ENCODE peak calls at places on chromosome 16, in six cellular contexts. One of them, this sample, is unnamed.

GRCh38 chr16:57735755-57736418 is at the start of gene KATNB1:
- DNase-seq in activated effector memory CD4-positive, alpha-beta T cell treated with anti-CD3 and anti-CD28 coated beads, Interleukin-2, amount 50 U/mL, for 16 hours: no peak
- DNase-seq in mesothelial cell of epicardium: no peak
- DNase-seq in OCI-LY7: no peak
- DNase-seq in CD4-positive, alpha-beta T cell: no peak
- DNase-seq in stimulated activated CD4-positive, alpha-beta T cell treated with anti-CD3 and anti-CD28 coated beads, Interleukin-2, amount 100 ng/mL, for 24 hours: peak; percentile 15
- DNase-seq in this sample: peak; percentile 20

GRCh38 chr16:78230832-78231231 is 131.4 kb downstream of the WWOX start:
- DNase-seq in activated effector memory CD4-positive, alpha-beta T cell treated with anti-CD3 and anti-CD28 coated beads, Interleukin-2, amount 50 U/mL, for 16 hours: no peak
- DNase-seq in CD4-positive, alpha-beta T cell: no peak
- DNase-seq in stimulated activated CD4-positive, alpha-beta T cell treated with anti-CD3 and anti-CD28 coated beads, Interleukin-2, amount 100 ng/mL, for 24 hours: no peak
- DNase-seq in OCI-LY7: no peak
- DNase-seq in mesothelial cell of epicardium: no peak
- DNase-seq in this sample: no peak

GRCh38 chr16:66369055-66369592 is 2.6 kb downstream of the CDH5 start:
- DNase-seq in activated effector memory CD4-positive, alpha-beta T cell treated with anti-CD3 and anti-CD28 coated beads, Interleukin-2, amount 50 U/mL, for 16 hours: no peak
- DNase-seq in stimulated activated CD4-positive, alpha-beta T cell treated with anti-CD3 and anti-CD28 coated beads, Interleukin-2, amount 100 ng/mL, for 24 hours: no peak
- DNase-seq in CD4-positive, alpha-beta T cell: no peak
- DNase-seq in OCI-LY7: peak; percentile 14
- DNase-seq in mesothelial cell of epicardium: no peak
- DNase-seq in this sample: no peak

GRCh38 chr16:84497836-84498610 is 6.4 kb downstream of the MEAK7 start:
- DNase-seq in OCI-LY7: no peak
- DNase-seq in stimulated activated CD4-positive, alpha-beta T cell treated with anti-CD3 and anti-CD28 coated beads, Interleukin-2, amount 100 ng/mL, for 24 hours: no peak
- DNase-seq in activated effector memory CD4-positive, alpha-beta T cell treated with anti-CD3 and anti-CD28 coated beads, Interleukin-2, amount 50 U/mL, for 16 hours: no peak
- DNase-seq in CD4-positive, alpha-beta T cell: peak; percentile 14
- DNase-seq in mesothelial cell of epicardium: no peak
- DNase-seq in this sample: no peak

GRCh38 chr16:67150058-67150832 is 553 bp downstream of the B3GNT9 start:
- DNase-seq in stimulated activated CD4-positive, alpha-beta T cell treated with anti-CD3 and anti-CD28 coated beads, Interleukin-2, amount 100 ng/mL, for 24 hours: peak; percentile 61
- DNase-seq in CD4-positive, alpha-beta T cell: no peak
- DNase-seq in mesothelial cell of epicardium: no peak
- DNase-seq in activated effector memory CD4-positive, alpha-beta T cell treated with anti-CD3 and anti-CD28 coated beads, Interleukin-2, amount 50 U/mL, for 16 hours: peak; percentile 84
- DNase-seq in OCI-LY7: no peak
- DNase-seq in this sample: no peak

GRCh38 chr16:65624696-65625095 is 502.8 kb upstream of the CDH11 start:
- DNase-seq in stimulated activated CD4-positive, alpha-beta T cell treated with anti-CD3 and anti-CD28 coated beads, Interleukin-2, amount 100 ng/mL, for 24 hours: no peak
- DNase-seq in activated effector memory CD4-positive, alpha-beta T cell treated with anti-CD3 and anti-CD28 coated beads, Interleukin-2, amount 50 U/mL, for 16 hours: no peak
- DNase-seq in CD4-positive, alpha-beta T cell: no peak
- DNase-seq in OCI-LY7: no peak
- DNase-seq in mesothelial cell of epicardium: no peak
- DNase-seq in this sample: no peak

GRCh38 chr16:24955975-24956731 is 59.0 kb downstream of the ARHGAP17 start:
- DNase-seq in OCI-LY7: peak; percentile 24
- DNase-seq in stimulated activated CD4-positive, alpha-beta T cell treated with anti-CD3 and anti-CD28 coated beads, Interleukin-2, amount 100 ng/mL, for 24 hours: no peak
- DNase-seq in CD4-positive, alpha-beta T cell: no peak
- DNase-seq in activated effector memory CD4-positive, alpha-beta T cell treated with anti-CD3 and anti-CD28 coated beads, Interleukin-2, amount 50 U/mL, for 16 hours: no peak
- DNase-seq in mesothelial cell of epicardium: no peak
- DNase-seq in this sample: no peak

GRCh38 chr16:54928016-54928356 is 2.7 kb upstream of the IRX5 start:
- DNase-seq in mesothelial cell of epicardium: peak; percentile 53
- DNase-seq in activated effector memory CD4-positive, alpha-beta T cell treated with anti-CD3 and anti-CD28 coated beads, Interleukin-2, amount 50 U/mL, for 16 hours: peak; percentile 62
- DNase-seq in OCI-LY7: peak; percentile 54
- DNase-seq in CD4-positive, alpha-beta T cell: no peak
- DNase-seq in stimulated activated CD4-positive, alpha-beta T cell treated with anti-CD3 and anti-CD28 coated beads, Interleukin-2, amount 100 ng/mL, for 24 hours: no peak
- DNase-seq in this sample: no peak

GRCh38 chr16:63618896-63619295 is 1503.0 kb downstream of the CDH11 start:
- DNase-seq in CD4-positive, alpha-beta T cell: no peak
- DNase-seq in mesothelial cell of epicardium: no peak
- DNase-seq in OCI-LY7: no peak
- DNase-seq in activated effector memory CD4-positive, alpha-beta T cell treated with anti-CD3 and anti-CD28 coated beads, Interleukin-2, amount 50 U/mL, for 16 hours: no peak
- DNase-seq in stimulated activated CD4-positive, alpha-beta T cell treated with anti-CD3 and anti-CD28 coated beads, Interleukin-2, amount 100 ng/mL, for 24 hours: no peak
- DNase-seq in this sample: no peak

GRCh38 chr16:89357460-89357859 is 132.9 kb downstream of the ANKRD11 start:
- DNase-seq in OCI-LY7: no peak
- DNase-seq in stimulated activated CD4-positive, alpha-beta T cell treated with anti-CD3 and anti-CD28 coated beads, Interleukin-2, amount 100 ng/mL, for 24 hours: no peak
- DNase-seq in activated effector memory CD4-positive, alpha-beta T cell treated with anti-CD3 and anti-CD28 coated beads, Interleukin-2, amount 50 U/mL, for 16 hours: no peak
- DNase-seq in CD4-positive, alpha-beta T cell: no peak
- DNase-seq in mesothelial cell of epicardium: no peak
- DNase-seq in this sample: no peak

This sample was measured in effector memory CD8-positive, alpha-beta T cell.